ENCODE peak calls at places on chromosomes 4 and X, in ten cellular contexts. A, Z, U, G, I, M, T, B, V and X are unnamed samples.

GRCh38 chr4:15774020-15774420 is 4.1 kb upstream of the CD38 start:
- DNase-seq in A (no peak), Z (no peak), U (no peak), G (no peak), I (no peak), M (peak), T (no peak), B (no peak), V (no peak), X (no peak)

GRCh38 chrX:107102980-107103379 is 15.6 kb downstream of the RBM41 start:
- DNase-seq in A (no peak), Z (no peak), U (no peak), G (no peak), I (no peak), M (no peak), T (no peak), B (no peak), V (no peak), X (no peak)

GRCh38 chrX:151871244-151871643 is 41.4 kb upstream of the MAGEA4 start:
- DNase-seq in A (peak), Z (peak), U (no peak), G (no peak), I (peak), M (no peak), T (peak), B (no peak), V (no peak), X (no peak)

GRCh38 chrX:72019487-72019886 is 108.8 kb downstream of the NHSL2 start:
- DNase-seq in A (no peak), Z (no peak), U (no peak), G (no peak), I (no peak), M (no peak), T (no peak), B (no peak), V (no peak), X (no peak)

GRCh38 chrX:54509401-54509800 is 13.4 kb upstream of the FGD1 start:
- DNase-seq in A (no peak), Z (no peak), U (no peak), G (no peak), I (peak), M (no peak), T (no peak), B (no peak), V (no peak), X (no peak)

GRCh38 chrX:40544343-40545250 is 36.2 kb upstream of the ATP6AP2 start:
- DNase-seq in A (no peak), Z (no peak), U (no peak), G (no peak), I (no peak), M (no peak), T (no peak), B (no peak), V (no peak), X (no peak)

GRCh38 chr4:107034091-107034698 is 1.9 kb downstream of the DKK2 start:
- DNase-seq in A (no peak), Z (no peak), U (no peak), G (no peak), I (peak), M (peak), T (no peak), B (peak), V (no peak), X (peak)

GRCh38 chr4:154944996-154945395 is 163.9 kb downstream of the RBM46 start:
- DNase-seq in A (no peak), Z (no peak), U (no peak), G (no peak), I (no peak), M (no peak), T (no peak), B (no peak), V (no peak), X (no peak)

GRCh38 chr4:48912349-48912748 is 5.8 kb upstream of the OCIAD2 start:
- DNase-seq in A (no peak), Z (no peak), U (no peak), G (no peak), I (no peak), M (no peak), T (no peak), B (no peak), V (no peak), X (no peak)

GRCh38 chr4:113020966-113021365 is 28.5 kb upstream of the ANK2 start:
- DNase-seq in A (no peak), Z (no peak), U (no peak), G (no peak), I (peak), M (no peak), T (no peak), B (no peak), V (no peak), X (no peak)

GRCh38 chr4:3239998-3240920 is 8.7 kb upstream of the MSANTD1 start:
- DNase-seq in A (no peak), Z (no peak), U (no peak), G (no peak), I (no peak), M (no peak), T (no peak), B (no peak), V (no peak), X (no peak)

GRCh38 chrX:65821721-65822496 is 154.5 kb downstream of the MSN start:
- DNase-seq in A (no peak), Z (no peak), U (no peak), G (peak), I (no peak), M (peak), T (no peak), B (peak), V (peak), X (no peak)

GRCh38 chr4:184457530-184458249 is 16.7 kb downstream of the IRF2 start:
- DNase-seq in A (no peak), Z (no peak), U (no peak), G (no peak), I (peak), M (no peak), T (no peak), B (no peak), V (no peak), X (no peak)

GRCh38 chrX:11913001-11913400 is 155.0 kb downstream of the MSL3 start:
- DNase-seq in A (no peak), Z (peak), U (no peak), G (no peak), I (no peak), M (no peak), T (no peak), B (no peak), V (no peak), X (no peak)

GRCh38 chr4:3414421-3415279 is 27.1 kb upstream of the HGFAC start:
- DNase-seq in A (no peak), Z (no peak), U (no peak), G (no peak), I (no peak), M (no peak), T (no peak), B (no peak), V (no peak), X (no peak)

GRCh38 chr4:108035691-108036090 is 46.0 kb downstream of the HADH start:
- DNase-seq in A (no peak), Z (no peak), U (no peak), G (no peak), I (no peak), M (peak), T (no peak), B (no peak), V (no peak), X (no peak)

GRCh38 chr4:167587361-167587760 is 353.1 kb upstream of the SPOCK3 start:
- DNase-seq in A (no peak), Z (peak), U (no peak), G (no peak), I (no peak), M (no peak), T (no peak), B (no peak), V (no peak), X (no peak)

GRCh38 chr4:140300271-140300970 is 73.0 kb upstream of the SCOC start:
- DNase-seq in A (peak), Z (peak), U (no peak), G (no peak), I (peak), M (no peak), T (no peak), B (no peak), V (no peak), X (no peak)